ENCODE peak calls at places on chromosomes 5 and 9, in four cellular contexts. P is heart left ventricle, J is tibial artery, D is AG10803. B is an unnamed sample.

GRCh38 chr9:135810806-135811575 is 96.4 kb downstream of the CAMSAP1 start:
- DNase-seq in P (no peak), D (no peak), J (peak), B (no peak)

GRCh38 chr5:14490309-14490711 is 91.3 kb upstream of the OTULINL start:
- DNase-seq in J (no peak), P (no peak), D (no peak), B (peak)

GRCh38 chr9:34988218-34989055 is 1.1 kb upstream of the DNAJB5 start:
- DNase-seq in D (no peak), P (peak), J (no peak), B (no peak)

GRCh38 chr5:1782385-1783213 is 17.0 kb downstream of the MRPL36 start:
- DNase-seq in P (no peak), D (no peak), J (no peak), B (no peak)

GRCh38 chr5:154268073-154268472 is 77.5 kb downstream of the GALNT10 start:
- DNase-seq in J (no peak), P (no peak), D (no peak), B (no peak)

GRCh38 chr5:102418531-102418930 is 80.3 kb downstream of the SLCO6A1 start:
- DNase-seq in D (no peak), J (no peak), P (no peak), B (no peak)

GRCh38 chr5:39424751-39425524 is at the start of gene DAB2:
- DNase-seq in P (peak), J (peak), D (peak), B (peak)

GRCh38 chr5:88948746-88949600 is 66.0 kb upstream of the MEF2C start:
- DNase-seq in J (no peak), P (no peak), D (no peak), B (no peak)

GRCh38 chr9:621199-621860 is 220.2 kb upstream of the DMRT1 start:
- DNase-seq in J (no peak), P (no peak), D (peak), B (peak)

GRCh38 chr5:81165493-81166119 is 67.5 kb upstream of the CKMT2 start:
- DNase-seq in J (no peak), D (peak), P (peak), B (peak)

GRCh38 chr9:108903437-108904103 is 30.4 kb downstream of the ELP1 start:
- DNase-seq in D (no peak), J (no peak), P (no peak), B (peak)

DNA sequence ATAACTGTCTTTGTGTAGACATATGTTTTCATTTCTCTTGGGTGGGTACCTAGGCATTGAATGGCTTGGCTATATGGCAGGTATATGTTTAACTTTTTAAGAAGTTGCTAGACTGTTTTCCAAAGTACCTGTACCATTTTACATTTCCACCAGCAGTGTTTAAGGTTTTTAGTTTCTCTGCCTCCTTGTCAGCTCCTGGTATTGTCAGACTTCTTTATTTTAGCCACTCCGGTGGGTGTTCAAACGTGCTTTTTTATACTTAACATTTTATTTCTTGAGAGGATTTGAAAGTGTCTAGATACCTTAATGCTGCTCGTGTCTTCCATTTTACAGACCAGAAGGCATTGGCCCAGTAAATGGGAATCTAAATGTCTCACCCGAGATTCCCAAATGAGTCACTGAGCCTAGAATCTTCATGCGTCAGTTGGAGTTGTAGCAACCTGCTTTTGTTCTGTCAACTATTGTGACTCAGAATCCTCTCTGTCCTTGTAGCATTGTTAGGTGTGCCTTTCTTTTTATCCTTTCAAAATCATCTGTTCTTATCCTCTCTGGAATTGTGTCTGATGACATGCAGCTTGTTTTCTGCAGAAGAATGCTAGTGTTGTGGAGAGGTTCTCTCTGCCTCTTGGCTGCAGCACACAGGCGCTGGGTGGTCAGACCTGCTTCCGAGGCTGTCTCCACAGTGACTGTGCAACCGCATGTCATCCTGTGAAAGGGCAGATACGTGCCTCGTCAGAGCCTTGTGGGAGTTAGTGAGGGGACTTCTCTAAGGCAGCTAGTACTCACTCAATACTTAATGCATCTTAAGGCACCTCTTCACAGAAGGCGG is 291.8 kb downstream of the AOPEP start:
- DNase-seq in J (no peak), D (peak), P (peak), B (peak)
- H3K4me3 ChIP-seq in J (peak), D (peak), P (peak), B (peak)

GRCh38 chr5:73815631-73816030 is 189.6 kb downstream of the ARHGEF28 start:
- DNase-seq in P (no peak), D (no peak), J (no peak), B (peak)

GRCh38 chr5:73816656-73817420 is 190.8 kb downstream of the ARHGEF28 start:
- DNase-seq in D (peak), P (no peak), J (no peak), B (peak)

GRCh38 chr5:73814234-73814846 is 188.3 kb downstream of the ARHGEF28 start:
- DNase-seq in J (no peak), P (no peak), D (no peak), B (no peak)

GRCh38 chr5:73812457-73812856 is 186.5 kb downstream of the ARHGEF28 start:
- DNase-seq in J (no peak), P (no peak), D (no peak), B (no peak)

GRCh38 chr5:73812962-73813588 is 187.1 kb downstream of the ARHGEF28 start:
- DNase-seq in D (no peak), P (no peak), J (no peak), B (no peak)
- TF ChIP-seq CTCF in D (no peak), P (no peak), J (no peak), B (no peak)

GRCh38 chr9:137317979-137318511 is 16.0 kb upstream of the NRARP start:
- DNase-seq in J (no peak), D (no peak), P (peak), B (no peak)

GRCh38 chr9:137319434-137319975 is 17.4 kb upstream of the NRARP start:
- DNase-seq in J (no peak), P (peak), D (no peak), B (no peak)

GRCh38 chr9:137317021-137317978 is 15.2 kb upstream of the NRARP start:
- DNase-seq in J (no peak), D (no peak), P (peak), B (no peak)

GRCh38 chr9:137318976-137319375 is 16.9 kb upstream of the NRARP start:
- DNase-seq in D (no peak), J (no peak), P (peak), B (peak)

DNA sequence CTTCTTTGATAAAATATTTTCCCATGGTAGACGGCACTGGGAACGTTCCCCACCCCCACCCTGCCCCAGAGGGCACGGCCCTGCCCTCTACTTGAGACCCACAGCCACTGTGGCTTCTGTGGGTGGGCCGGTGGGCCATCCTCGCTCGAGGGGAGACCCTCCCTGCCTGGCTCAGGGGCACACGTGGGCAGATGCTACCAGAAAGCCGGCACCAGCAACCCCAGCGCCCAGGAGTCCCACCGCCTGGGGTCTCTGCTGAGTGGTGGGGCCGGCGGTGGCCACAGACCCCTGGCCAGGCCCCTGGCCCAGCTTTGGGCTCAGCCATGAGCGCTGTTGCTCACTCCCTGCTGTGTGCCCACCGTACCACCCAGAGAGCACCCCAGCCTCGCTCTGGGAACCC is 16.5 kb upstream of the NRARP start:
- DNase-seq in J (no peak), D (no peak), P (no peak), B (no peak)
- H3K4me3 ChIP-seq in J (no peak), D (no peak), P (no peak), B (no peak)

GRCh38 chr5:74394924-74395880 is 245.3 kb downstream of the ENC1 start:
- DNase-seq in J (no peak), D (no peak), P (no peak), B (no peak)
- TF ChIP-seq CTCF in J (no peak), D (no peak), P (no peak), B (no peak)

DNA sequence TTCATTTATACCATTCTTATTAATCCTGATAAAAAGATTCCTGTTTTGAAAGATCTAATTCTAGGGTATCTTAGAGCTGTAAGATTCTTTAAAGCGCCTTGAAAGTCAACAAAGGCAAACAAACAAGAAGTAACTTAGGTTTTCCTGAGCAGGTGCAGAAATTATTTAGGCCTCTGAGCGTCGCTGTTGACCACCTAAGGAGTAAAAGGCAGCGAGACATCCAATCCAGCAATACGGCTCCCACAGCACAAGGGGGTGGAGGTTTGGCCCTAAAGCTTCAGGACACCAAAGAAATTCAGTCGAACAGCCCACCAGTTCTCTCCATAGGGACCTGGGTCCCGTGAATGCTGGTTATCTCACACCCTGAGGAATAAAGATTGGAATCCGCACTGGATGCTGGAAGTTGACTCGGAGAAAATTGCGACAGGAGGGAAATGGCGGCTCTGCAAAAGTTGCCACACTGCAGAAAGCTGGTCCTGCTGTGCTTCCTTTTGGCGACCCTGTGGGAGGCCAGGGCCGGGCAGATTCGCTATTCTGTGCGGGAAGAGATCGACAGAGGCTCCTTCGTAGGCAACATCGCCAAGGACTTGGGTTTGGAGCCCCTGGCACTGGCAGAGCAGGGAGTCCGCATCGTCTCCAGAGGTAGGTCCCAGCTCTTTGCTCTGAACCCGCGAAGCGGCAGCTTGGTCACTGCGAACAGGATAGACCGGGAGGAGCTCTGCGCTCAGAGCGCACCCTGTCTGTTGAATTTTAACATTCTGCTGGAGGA is at the start of gene PCDHGA2:
- DNase-seq in D (peak), J (no peak), P (no peak), B (peak)
- H3K4me3 ChIP-seq in D (peak), J (peak), P (peak), B (peak)

GRCh38 chr5:109688647-109688998 is 1.1 kb upstream of the MAN2A1 start:
- DNase-seq in D (no peak), P (no peak), J (no peak), B (peak)
- TF ChIP-seq CTCF in D (peak), P (peak), J (no peak), B (peak)

GRCh38 chr5:73152411-73153388 is 20.3 kb upstream of the TMEM174 start:
- DNase-seq in J (no peak), D (no peak), P (no peak), B (no peak)
- H3K4me3 ChIP-seq in J (no peak), D (no peak), P (no peak), B (no peak)

GRCh38 chr9:74236857-74237256 is 260.3 kb upstream of the RORB start:
- DNase-seq in D (no peak), J (no peak), P (no peak), B (no peak)
- TF ChIP-seq CTCF in D (no peak), J (no peak), P (no peak), B (no peak)

B was measured in foreskin fibroblast.